ENCODE peak calls at places on chromosomes 13 and 19, in seven cellular contexts. Q is activated naive CD8-positive, alpha-beta T cell treated with anti-CD3 and anti-CD28 coated beads, Interleukin-2, amount 50 U/mL, for 24 hours; M is mesendoderm; F is smooth muscle cell of the brain vasculature; X is NCI-H2081; W is AG20443; A is DMS 273 treated with DMSO at 0.1 percent for 48 hours. N is an unnamed sample.

GRCh38 chr13:23447927-23448326 is 14.4 kb upstream of the SACS start:
- DNase-seq in W (peak; percentile 55), X (no peak), Q (no peak), F (no peak), A (peak; percentile 76), M (no peak), N (no peak)

GRCh38 chr19:13001166-13001501 is 5.9 kb downstream of the NFIX start:
- DNase-seq in M (no peak), A (no peak), Q (no peak), X (no peak), F (no peak), W (no peak), N (no peak)

GRCh38 chr19:2014731-2015610 is 543 bp downstream of the BTBD2 start:
- DNase-seq in X (peak; percentile 21), F (no peak), W (no peak), M (peak; percentile 25), Q (peak; percentile 31), A (no peak), N (no peak)

GRCh38 chr19:44554641-44555246 is 25.3 kb upstream of the CEACAM20 start:
- DNase-seq in X (no peak), F (no peak), A (no peak), W (no peak), M (no peak), Q (no peak), N (no peak)

GRCh38 chr19:49455729-49456128 is 2.7 kb downstream of the ALDH16A1 start:
- DNase-seq in F (no peak), Q (no peak), A (no peak), M (no peak), X (no peak), W (no peak), N (no peak)

GRCh38 chr13:31887311-31887710 is 144.3 kb upstream of the FRY start:
- DNase-seq in A (no peak), Q (no peak), M (no peak), X (no peak), F (no peak), W (peak; percentile 66), N (no peak)

GRCh38 chr13:36965767-36966166 is 33.4 kb downstream of the ALG5 start:
- DNase-seq in X (no peak), W (peak; percentile 78), F (peak; percentile 23), M (peak; percentile 34), Q (no peak), A (no peak), N (no peak)

GRCh38 chr19:10238172-10238783 is 7.1 kb upstream of the S1PR2 start:
- DNase-seq in A (no peak), W (peak; percentile 73), Q (no peak), M (no peak), X (peak; percentile 94), F (no peak), N (peak; percentile 30)

GRCh38 chr13:65638572-65639168 is 1591.5 kb downstream of the PCDH9 start:
- DNase-seq in Q (no peak), M (peak; percentile 60), F (peak; percentile 26), X (peak; percentile 39), A (no peak), W (peak; percentile 58), N (no peak)

GRCh38 chr19:16293133-16294085 is 31.2 kb upstream of the KLF2 start:
- DNase-seq in F (no peak), X (no peak), M (no peak), A (peak; percentile 9), W (peak; percentile 94), Q (no peak), N (peak; percentile 94)

GRCh38 chr19:35911790-35912189 is 3.7 kb upstream of the TYROBP start:
- DNase-seq in A (no peak), X (no peak), M (no peak), W (no peak), F (no peak), Q (peak; percentile 34), N (no peak)

GRCh38 chr19:4911314-4911713 is 2.0 kb downstream of the UHRF1 start:
- DNase-seq in W (no peak), M (no peak), F (no peak), A (no peak), X (no peak), Q (no peak), N (no peak)

GRCh38 chr13:105921711-105922110 is 613.8 kb downstream of the EFNB2 start:
- DNase-seq in X (no peak), F (no peak), Q (no peak), M (no peak), A (no peak), W (no peak), N (no peak)

GRCh38 chr19:5432687-5433086 is 22.5 kb upstream of the ZNRF4 start:
- DNase-seq in Q (no peak), F (no peak), M (no peak), X (no peak), W (no peak), A (no peak), N (no peak)

GRCh38 chr13:47679391-47679790 is 321.7 kb downstream of the SUCLA2 start:
- DNase-seq in Q (no peak), W (peak; percentile 46), F (no peak), X (no peak), M (no peak), A (no peak), N (no peak)

GRCh38 chr13:112683581-112683980 is 6.3 kb upstream of the ATP11A start:
- DNase-seq in M (no peak), W (no peak), A (no peak), X (no peak), F (no peak), Q (no peak), N (peak; percentile 71)